ENCODE peak calls at places on chromosomes 1 and 21, in nine cellular contexts. D, F, J, Y, T, N, X, U and V are unnamed samples.

GRCh38 chr1:55600243-55600642 is 385.1 kb upstream of the USP24 start:
- DNase-seq in D (peak; percentile 26), F (no peak), J (no peak), Y (no peak), T (no peak), N (no peak), X (no peak), U (no peak), V (no peak)

GRCh38 chr1:151989131-151989868 is 4.4 kb downstream of the S100A10 start:
- DNase-seq in D (peak; percentile 69), F (no peak), J (peak; percentile 86), Y (no peak), T (peak; percentile 85), N (no peak), X (no peak), U (peak; percentile 92), V (peak; percentile 88)

GRCh38 chr1:242398351-242398750 is 126.1 kb downstream of the PLD5 start:
- DNase-seq in D (no peak), F (no peak), J (no peak), Y (no peak), T (no peak), N (no peak), X (no peak), U (no peak), V (no peak)

GRCh38 chr1:24468605-24469004 is 34.0 kb upstream of the RCAN3 start:
- DNase-seq in D (no peak), F (no peak), J (no peak), Y (no peak), T (no peak), N (no peak), X (no peak), U (no peak), V (no peak)

GRCh38 chr1:88784551-88784950 is 100.5 kb downstream of the PKN2 start:
- DNase-seq in D (no peak), F (no peak), J (no peak), Y (no peak), T (no peak), N (no peak), X (no peak), U (no peak), V (no peak)

GRCh38 chr1:235867903-235868469 is 1.3 kb upstream of the LYST start:
- DNase-seq in D (no peak), F (no peak), J (no peak), Y (no peak), T (peak; percentile 60), N (no peak), X (no peak), U (no peak), V (no peak)

GRCh38 chr1:210234254-210234747 is 1.7 kb downstream of the SERTAD4 start:
- DNase-seq in D (no peak), F (no peak), J (no peak), Y (no peak), T (peak; percentile 19), N (no peak), X (no peak), U (no peak), V (no peak)

GRCh38 chr1:222105393-222105737 is 363.5 kb upstream of the DUSP10 start:
- DNase-seq in D (no peak), F (peak; percentile 8), J (no peak), Y (no peak), T (no peak), N (no peak), X (no peak), U (no peak), V (no peak)

GRCh38 chr1:211876849-211877248 is 46.3 kb upstream of the LPGAT1 start:
- DNase-seq in D (no peak), F (no peak), J (no peak), Y (no peak), T (no peak), N (no peak), X (no peak), U (peak; percentile 27), V (no peak)

GRCh38 chr1:91511386-91511785 is 10.7 kb downstream of the CDC7 start:
- DNase-seq in D (no peak), F (peak; percentile 9), J (peak; percentile 85), Y (peak; percentile 2), T (peak; percentile 47), N (no peak), X (no peak), U (peak; percentile 64), V (peak; percentile 50)

GRCh38 chr1:19472174-19472573 is 13.2 kb downstream of the CAPZB start:
- DNase-seq in D (no peak), F (no peak), J (no peak), Y (no peak), T (peak; percentile 52), N (no peak), X (no peak), U (no peak), V (no peak)

GRCh38 chr1:198910816-198911215 is 272.0 kb downstream of the PTPRC start:
- DNase-seq in D (no peak), F (no peak), J (no peak), Y (no peak), T (no peak), N (no peak), X (no peak), U (no peak), V (no peak)

GRCh38 chr1:17569200-17570139 is 30.0 kb downstream of the ARHGEF10L start:
- DNase-seq in D (peak; percentile 70), F (no peak), J (peak; percentile 95), Y (no peak), T (peak; percentile 78), N (peak; percentile 71), X (no peak), U (peak; percentile 98), V (peak; percentile 82)

GRCh38 chr1:31715097-31715872 is 11.5 kb upstream of the COL16A1 start:
- DNase-seq in D (peak; percentile 71), F (peak; percentile 87), J (peak; percentile 91), Y (no peak), T (peak; percentile 39), N (no peak), X (peak; percentile 87), U (peak; percentile 90), V (peak; percentile 91)

GRCh38 chr21:44946254-44947041 is 6.6 kb downstream of the SLX9 start:
- DNase-seq in D (no peak), F (no peak), J (no peak), Y (no peak), T (no peak), N (no peak), X (peak; percentile 80), U (no peak), V (no peak)
- H3K4me3 ChIP-seq in D (no peak overlapping the region), F (no peak overlapping the region), J (no peak overlapping the region), Y (no peak overlapping the region), T (no peak overlapping the region), N (no peak overlapping the region), X (no peak overlapping the region), U (no peak overlapping the region), V (no peak overlapping the region)

GRCh38 chr1:243712890-243713425 is 137.1 kb downstream of the AKT3 start:
- DNase-seq in D (no peak), F (no peak), J (peak; percentile 43), Y (no peak), T (peak; percentile 69), N (no peak), X (no peak), U (no peak), V (peak; percentile 32)
- TF ChIP-seq CTCF in D (peak; percentile 3), F (peak; percentile 21), J (peak; percentile 53), Y (peak; percentile 32), T (peak; percentile 30), N (no peak), X (no peak), U (peak; percentile 44), V (peak; percentile 47)

GRCh38 chr1:45303582-45304310 is 22.9 kb upstream of the HPDL start:
- DNase-seq in D (peak; percentile 78), F (peak; percentile 87), J (peak; percentile 97), Y (peak; percentile 79), T (peak; percentile 97), N (peak; percentile 82), X (peak; percentile 100), U (peak; percentile 97), V (peak; percentile 99)

GRCh38 chr1:45304311-45305081 is 22.2 kb upstream of the HPDL start:
- DNase-seq in D (no peak), F (no peak), J (peak; percentile 23), Y (no peak), T (peak; percentile 13), N (no peak), X (peak; percentile 86), U (no peak), V (no peak)

GRCh38 chr1:45306319-45306718 is 20.4 kb upstream of the HPDL start:
- DNase-seq in D (no peak), F (no peak), J (no peak), Y (no peak), T (peak; percentile 81), N (no peak), X (no peak), U (peak; percentile 17), V (no peak)

GRCh38 chr1:45306905-45307304 is 19.8 kb upstream of the HPDL start:
- DNase-seq in D (no peak), F (no peak), J (no peak), Y (no peak), T (no peak), N (no peak), X (no peak), U (no peak), V (no peak)

DNA sequence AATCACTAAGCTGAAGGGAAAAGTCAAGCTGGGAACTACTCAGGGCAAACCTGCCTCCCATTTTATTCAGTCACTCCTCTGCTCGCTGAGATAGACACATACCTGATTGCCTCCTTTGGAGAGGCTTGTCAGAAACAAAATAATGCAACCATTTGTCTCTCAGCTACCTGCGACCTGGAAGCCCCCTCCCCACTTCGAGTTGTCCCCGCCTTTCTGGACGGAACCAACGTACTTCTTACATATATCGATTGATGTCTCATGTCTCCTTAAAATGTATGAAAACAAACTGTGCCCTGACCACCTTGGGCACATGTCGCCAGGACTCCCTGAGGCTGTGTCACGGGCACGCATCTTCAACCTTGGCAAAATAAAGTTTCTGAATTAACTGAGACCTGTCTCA is 21.5 kb upstream of the HPDL start:
- DNase-seq in D (no peak), F (no peak), J (no peak), Y (no peak), T (no peak), N (no peak), X (no peak), U (no peak), V (no peak)
- H3K4me3 ChIP-seq in D (no peak overlapping the region), F (no peak overlapping the region), J (no peak overlapping the region), Y (no peak overlapping the region), T (no peak overlapping the region), N (no peak overlapping the region), X (no peak overlapping the region), U (no peak overlapping the region), V (no peak overlapping the region)

DNA sequence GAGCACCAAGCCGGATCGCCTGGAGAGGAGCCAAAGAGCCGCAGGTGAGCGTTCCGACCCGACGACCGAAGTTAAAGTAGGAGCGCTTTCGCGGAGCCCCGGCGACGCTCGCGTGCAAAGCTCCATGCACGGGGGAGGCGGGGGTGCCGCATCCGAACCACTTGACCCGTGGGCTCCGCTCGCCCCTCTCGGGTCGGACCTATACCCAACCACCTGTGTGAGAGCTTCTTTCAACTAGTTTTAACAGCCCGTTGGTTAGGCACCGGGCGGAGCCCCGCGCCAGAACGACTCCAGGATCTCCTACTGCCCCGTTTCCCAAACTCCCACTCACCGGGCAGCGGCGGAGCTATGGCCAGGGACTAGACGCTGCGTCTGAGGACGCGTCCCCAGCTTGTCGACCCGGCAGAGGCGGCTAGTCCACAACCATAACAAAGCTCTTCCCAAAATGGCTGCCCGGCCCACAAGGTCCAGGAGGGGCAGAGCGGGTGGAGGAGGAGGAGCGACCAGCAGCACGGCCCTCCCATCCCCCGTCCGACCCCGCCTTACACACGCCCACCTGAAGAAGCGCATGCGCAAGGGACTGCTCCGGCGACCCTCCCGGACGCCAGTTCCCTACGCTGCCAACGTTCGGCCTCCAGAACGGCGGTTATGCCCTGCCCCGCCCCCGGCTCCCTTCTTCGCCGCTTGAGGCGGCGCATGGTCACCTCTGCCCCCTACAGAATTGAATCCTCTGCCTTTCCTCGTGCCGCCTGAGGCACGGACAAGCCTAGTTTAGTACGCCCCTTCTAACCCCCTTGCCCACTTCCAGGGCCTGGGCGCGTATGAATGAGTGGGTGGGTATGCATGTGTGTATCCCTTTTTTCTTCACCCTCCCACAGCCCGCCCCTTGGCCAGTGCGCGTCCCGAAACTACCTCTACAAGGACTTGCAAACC is at the start of gene GPBP1L1:
- DNase-seq in D (peak; percentile 87), F (peak; percentile 88), J (peak; percentile 98), Y (peak; percentile 86), T (peak; percentile 98), N (peak; percentile 80), X (peak; percentile 100), U (peak; percentile 97), V (peak; percentile 97)
- TF ChIP-seq CTCF in D (no peak), F (no peak), J (no peak), Y (no peak), T (no peak), N (no peak), X (no peak), U (no peak), V (no peak)